ENCODE peak calls at places on chromosomes 7 and 10, in five cellular contexts. B is IMR-90; W is GM13977; Q is CD8-positive, alpha-beta T cell; I is endothelial cell. D is an unnamed sample.

GRCh38 chr10:16673443-16673842 is 143.8 kb downstream of the RSU1 start:
- DNase-seq in B (no peak), W (no peak), Q (no peak), I (no peak), D (no peak)

GRCh38 chr7:15441915-15442314 is 119.9 kb downstream of the AGMO start:
- DNase-seq in B (no peak), W (no peak), Q (no peak), I (no peak), D (no peak)

GRCh38 chr10:114520453-114520852 is 116.2 kb upstream of the AFAP1L2 start:
- DNase-seq in B (peak; percentile 92), W (no peak), Q (no peak), I (no peak), D (no peak)

GRCh38 chr7:8618441-8619070 is 185.1 kb downstream of the NXPH1 start:
- DNase-seq in B (no peak), W (no peak), Q (no peak), I (no peak), D (no peak)

GRCh38 chr7:69849268-69849667 is 251.0 kb downstream of the AUTS2 start:
- DNase-seq in B (no peak), W (no peak), Q (no peak), I (no peak), D (no peak)

GRCh38 chr10:97765201-97765600 is 6.6 kb downstream of the SFRP5 start:
- DNase-seq in B (no peak), W (no peak), Q (no peak), I (no peak), D (no peak)

GRCh38 chr10:30581779-30582380 is 47.7 kb downstream of the LYZL2 start:
- DNase-seq in B (peak; percentile 54), W (peak; percentile 46), Q (no peak), I (peak; percentile 58), D (no peak)

GRCh38 chr10:36559412-36559811 is 566.0 kb upstream of the ANKRD30A start:
- DNase-seq in B (peak; percentile 39), W (no peak), Q (no peak), I (no peak), D (no peak)

DNA sequence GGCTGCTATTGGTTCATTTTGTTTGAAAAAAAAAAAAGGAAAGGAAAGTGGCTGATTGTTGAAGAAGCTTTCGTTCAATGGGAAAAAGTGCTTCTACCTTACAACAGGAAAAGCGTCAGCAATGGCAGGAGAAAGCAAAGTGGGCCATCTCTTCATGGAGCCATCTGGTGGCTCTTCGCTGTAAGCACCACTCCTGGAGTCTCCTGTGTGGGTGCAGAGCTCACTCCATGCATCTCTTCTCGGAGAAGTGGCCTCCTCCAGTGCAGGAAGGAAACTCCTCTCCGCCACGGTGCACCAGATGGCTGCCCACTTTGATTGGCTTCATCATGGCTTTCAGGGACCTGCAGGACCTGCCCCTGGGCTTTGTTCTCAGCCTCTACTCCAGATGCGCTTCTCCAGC is 250.9 kb downstream of the PTEN start:
- DNase-seq in B (peak; percentile 25), W (no peak), Q (no peak), I (peak; percentile 26), D (no peak)
- TF ChIP-seq CTCF in B (peak; percentile 34), W (peak; percentile 70), Q (no peak), I (peak; percentile 40), D (peak; percentile 78)

GRCh38 chr10:4755286-4756009 is 70.6 kb upstream of the AKR1E2 start:
- DNase-seq in B (no peak), W (no peak), Q (no peak), I (no peak), D (no peak)

GRCh38 chr10:4754143-4754542 is 71.9 kb upstream of the AKR1E2 start:
- DNase-seq in B (no peak), W (no peak), Q (no peak), I (no peak), D (no peak)

GRCh38 chr10:4748726-4749443 is 77.1 kb upstream of the AKR1E2 start:
- DNase-seq in B (no peak), W (no peak), Q (no peak), I (no peak), D (no peak)

DNA sequence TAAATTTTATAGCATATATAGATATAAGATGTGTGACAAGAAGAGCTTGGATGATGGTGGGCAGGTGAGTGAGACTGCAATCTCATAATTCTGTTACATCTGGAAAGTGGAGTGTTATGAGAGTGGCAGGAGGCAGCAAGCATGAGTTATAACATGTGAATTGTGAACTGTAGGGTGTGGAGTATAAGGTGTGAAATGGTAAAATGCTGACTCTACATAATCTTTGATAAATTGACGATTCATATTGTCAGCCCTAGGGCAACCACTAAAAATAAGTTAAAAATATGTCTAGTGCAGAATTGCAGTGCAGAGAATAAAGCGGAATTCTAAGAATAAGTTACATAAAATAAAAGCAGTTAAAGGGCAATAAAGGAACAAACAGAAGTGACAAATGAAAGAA is 74.8 kb upstream of the AKR1E2 start:
- DNase-seq in B (no peak), W (no peak), Q (no peak), I (no peak), D (no peak)
- TF ChIP-seq CTCF in B (no peak), W (no peak), Q (no peak), I (no peak), D (no peak)

GRCh38 chr7:130084037-130084875 is 13.9 kb downstream of the KLHDC10 start:
- DNase-seq in B (no peak), W (no peak), Q (no peak), I (no peak), D (no peak)
- TF ChIP-seq CTCF in B (peak; percentile 35), W (peak; percentile 35), Q (no peak), I (peak; percentile 67), D (peak; percentile 50)

GRCh38 chr10:5461914-5462840 is 37.2 kb downstream of the CALML5 start:
- DNase-seq in B (peak; percentile 35), W (no peak), Q (no peak), I (no peak), D (no peak)

GRCh38 chr10:5466451-5466996 is 32.8 kb downstream of the CALML5 start:
- DNase-seq in B (peak; percentile 82), W (no peak), Q (no peak), I (no peak), D (no peak)

GRCh38 chr10:5465976-5466450 is 33.4 kb downstream of the CALML5 start:
- DNase-seq in B (no peak), W (no peak), Q (no peak), I (no peak), D (no peak)

GRCh38 chr10:5462841-5463293 is 36.5 kb downstream of the CALML5 start:
- DNase-seq in B (no peak), W (no peak), Q (no peak), I (no peak), D (no peak)

DNA sequence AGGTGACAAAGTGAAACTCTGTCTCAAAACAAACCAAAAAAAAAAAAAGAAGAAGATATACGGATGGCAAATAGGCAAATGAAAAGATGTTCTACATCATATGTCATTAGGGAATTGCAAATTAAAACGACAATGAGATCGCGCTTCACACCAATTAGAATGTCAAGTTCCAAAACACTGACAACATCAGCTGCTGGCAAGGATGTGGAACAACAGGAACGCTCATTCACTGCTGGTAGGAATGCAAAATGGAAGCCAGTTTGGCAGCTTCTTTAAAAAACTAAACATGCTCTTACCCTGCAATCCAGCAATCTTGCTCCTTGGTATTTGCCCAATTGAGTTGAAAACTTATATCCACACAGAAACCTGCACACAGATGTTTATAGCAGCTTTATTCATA is 34.8 kb downstream of the CALML5 start:
- DNase-seq in B (no peak), W (no peak), Q (no peak), I (no peak), D (no peak)
- TF ChIP-seq CTCF in B (no peak), W (no peak), Q (no peak), I (no peak), D (no peak)

DNA sequence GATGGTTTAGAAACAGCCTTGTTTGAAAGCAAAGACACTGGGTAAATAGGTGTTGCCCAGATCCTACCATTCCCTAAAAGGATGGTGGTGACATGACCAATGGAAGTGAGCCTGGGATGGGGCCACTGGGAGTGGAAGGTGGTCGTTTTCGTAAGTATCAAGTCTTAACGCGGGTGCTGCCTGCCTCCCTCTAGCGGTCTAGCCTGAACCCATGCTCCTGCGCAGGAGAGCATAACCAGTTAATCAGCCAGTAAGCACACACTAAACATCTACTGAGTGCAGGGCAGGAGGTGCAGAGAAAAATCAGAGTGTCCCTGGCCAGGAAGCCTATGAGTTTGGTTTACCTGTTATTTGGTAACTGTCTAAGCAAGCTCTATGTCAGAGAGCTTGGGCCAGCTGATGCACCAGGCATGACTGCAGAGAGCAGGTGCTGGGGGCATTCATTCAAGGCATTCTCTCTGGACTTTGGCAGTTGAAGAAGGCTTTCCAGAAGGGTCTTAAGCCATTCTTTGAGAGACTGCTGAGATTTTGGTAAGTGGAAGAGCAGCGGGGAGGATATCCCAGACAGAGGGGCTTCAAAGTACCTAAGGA is 930 bp downstream of the GARIN1A start:
- DNase-seq in B (peak; percentile 24), W (no peak), Q (no peak), I (peak; percentile 38), D (no peak)
- TF ChIP-seq CTCF in B (peak; percentile 39), W (peak; percentile 71), Q (peak; percentile 21), I (peak; percentile 26), D (peak; percentile 70)